ENCODE peak calls at places on chromosome 20, in eight cellular contexts. U, R, P, T, Z, Q, S and J are unnamed samples.

GRCh38 chr20:40781979-40782378 is 92.9 kb upstream of the MAFB start:
- DNase-seq in U (no peak), R (no peak), P (no peak), T (no peak), Z (no peak), Q (no peak), S (no peak), J (no peak)

GRCh38 chr20:17594443-17594842 is 24.6 kb downstream of the DSTN start:
- DNase-seq in U (no peak), R (no peak), P (no peak), T (no peak), Z (no peak), Q (no peak), S (no peak), J (no peak)

GRCh38 chr20:32157611-32158010 is 48.1 kb downstream of the TM9SF4 start:
- DNase-seq in U (peak; percentile 57), R (no peak), P (no peak), T (peak; percentile 26), Z (peak; percentile 45), Q (no peak), S (no peak), J (no peak)

GRCh38 chr20:24772667-24773066 is 176.4 kb upstream of the CST7 start:
- DNase-seq in U (no peak), R (no peak), P (no peak), T (no peak), Z (no peak), Q (no peak), S (no peak), J (no peak)

GRCh38 chr20:22607695-22608094 is 23.3 kb upstream of the FOXA2 start:
- DNase-seq in U (no peak), R (no peak), P (no peak), T (no peak), Z (no peak), Q (no peak), S (no peak), J (no peak)

GRCh38 chr20:38805958-38806854 is 709 bp downstream of the PPP1R16B start:
- DNase-seq in U (no peak), R (no peak), P (no peak), T (no peak), Z (no peak), Q (peak; percentile 28), S (peak; percentile 74), J (no peak)

GRCh38 chr20:38032585-38033329 is 499 bp downstream of the TTI1 start:
- DNase-seq in U (no peak), R (no peak), P (no peak), T (no peak), Z (no peak), Q (no peak), S (no peak), J (no peak)

GRCh38 chr20:41309817-41310216 is 7.7 kb downstream of the ZHX3 start:
- DNase-seq in U (no peak), R (no peak), P (no peak), T (no peak), Z (no peak), Q (no peak), S (no peak), J (no peak)

GRCh38 chr20:4369119-4369797 is 352.5 kb upstream of the PRND start:
- DNase-seq in U (no peak), R (no peak), P (no peak), T (no peak), Z (no peak), Q (no peak), S (no peak), J (no peak)

GRCh38 chr20:43558412-43559146 is at the start of gene SGK2:
- DNase-seq in U (no peak), R (no peak), P (no peak), T (no peak), Z (peak; percentile 91), Q (no peak), S (no peak), J (no peak)

GRCh38 chr20:11195899-11196558 is 522.2 kb upstream of the JAG1 start:
- DNase-seq in U (no peak), R (no peak), P (peak; percentile 35), T (peak; percentile 39), Z (no peak), Q (no peak), S (no peak), J (no peak)

GRCh38 chr20:4949833-4950178 is 51.5 kb downstream of the SLC23A2 start:
- DNase-seq in U (no peak), R (no peak), P (peak; percentile 50), T (no peak), Z (no peak), Q (peak; percentile 48), S (no peak), J (no peak)

GRCh38 chr20:4476903-4477302 is 244.8 kb upstream of the PRND start:
- DNase-seq in U (no peak), R (no peak), P (no peak), T (no peak), Z (no peak), Q (no peak), S (no peak), J (no peak)

GRCh38 chr20:4836473-4836872 is 114.8 kb downstream of the PRND start:
- DNase-seq in U (peak; percentile 12), R (no peak), P (no peak), T (no peak), Z (no peak), Q (no peak), S (no peak), J (no peak)

GRCh38 chr20:40938020-40938419 is 90.6 kb upstream of the TOP1 start:
- DNase-seq in U (no peak), R (no peak), P (no peak), T (no peak), Z (no peak), Q (no peak), S (peak; percentile 68), J (no peak)

GRCh38 chr20:6636209-6637159 is 131.0 kb upstream of the BMP2 start:
- DNase-seq in U (no peak), R (no peak), P (peak; percentile 17), T (no peak), Z (no peak), Q (no peak), S (no peak), J (no peak)

DNA sequence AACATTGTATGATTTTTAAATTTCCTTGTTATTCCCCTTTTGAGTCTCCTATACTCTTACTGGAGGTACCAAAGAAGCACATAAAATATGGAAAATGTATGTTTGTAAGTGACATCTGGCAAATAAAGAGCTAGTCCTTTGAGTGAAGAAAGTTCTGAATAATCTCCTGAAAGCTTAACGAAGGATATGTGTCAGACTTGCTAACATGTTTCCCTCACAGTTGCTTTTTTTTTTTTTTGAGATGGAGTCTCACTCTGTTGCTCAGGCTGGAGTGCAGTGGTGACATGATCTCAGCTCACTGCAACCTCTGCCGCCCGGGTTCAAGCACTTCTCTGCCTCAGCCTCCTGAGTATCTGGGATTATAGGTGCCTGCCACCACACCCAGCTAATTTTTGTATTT is 63.6 kb downstream of the STK4 start:
- DNase-seq in U (no peak), R (no peak), P (no peak), T (no peak), Z (no peak), Q (no peak), S (no peak), J (no peak)
- H3K36me3 ChIP-seq in U (no peaks in the 10 kb centered on the region), R (peaks cover 10% of the 10 kb centered on the region), P (no peaks in the 10 kb centered on the region), T (no peaks in the 10 kb centered on the region), Z (no peaks in the 10 kb centered on the region), Q (no peaks in the 10 kb centered on the region), S (peaks cover 8% of the 10 kb centered on the region), J (peaks cover 6% of the 10 kb centered on the region)

GRCh38 chr20:50193851-50194830 is 3.5 kb downstream of the CEBPB start:
- DNase-seq in U (peak; percentile 82), R (no peak), P (no peak), T (peak; percentile 56), Z (peak; percentile 88), Q (peak; percentile 70), S (no peak), J (no peak)

GRCh38 chr20:50196248-50196647 is 5.6 kb downstream of the CEBPB start:
- DNase-seq in U (peak; percentile 72), R (no peak), P (no peak), T (no peak), Z (no peak), Q (no peak), S (no peak), J (no peak)

GRCh38 chr20:50195524-50196120 is 5.0 kb downstream of the CEBPB start:
- DNase-seq in U (peak; percentile 72), R (no peak), P (no peak), T (no peak), Z (no peak), Q (no peak), S (no peak), J (no peak)

GRCh38 chr20:50193169-50193850 is 2.7 kb downstream of the CEBPB start:
- DNase-seq in U (peak; percentile 76), R (no peak), P (no peak), T (peak; percentile 53), Z (peak; percentile 72), Q (no peak), S (no peak), J (no peak)

DNA sequence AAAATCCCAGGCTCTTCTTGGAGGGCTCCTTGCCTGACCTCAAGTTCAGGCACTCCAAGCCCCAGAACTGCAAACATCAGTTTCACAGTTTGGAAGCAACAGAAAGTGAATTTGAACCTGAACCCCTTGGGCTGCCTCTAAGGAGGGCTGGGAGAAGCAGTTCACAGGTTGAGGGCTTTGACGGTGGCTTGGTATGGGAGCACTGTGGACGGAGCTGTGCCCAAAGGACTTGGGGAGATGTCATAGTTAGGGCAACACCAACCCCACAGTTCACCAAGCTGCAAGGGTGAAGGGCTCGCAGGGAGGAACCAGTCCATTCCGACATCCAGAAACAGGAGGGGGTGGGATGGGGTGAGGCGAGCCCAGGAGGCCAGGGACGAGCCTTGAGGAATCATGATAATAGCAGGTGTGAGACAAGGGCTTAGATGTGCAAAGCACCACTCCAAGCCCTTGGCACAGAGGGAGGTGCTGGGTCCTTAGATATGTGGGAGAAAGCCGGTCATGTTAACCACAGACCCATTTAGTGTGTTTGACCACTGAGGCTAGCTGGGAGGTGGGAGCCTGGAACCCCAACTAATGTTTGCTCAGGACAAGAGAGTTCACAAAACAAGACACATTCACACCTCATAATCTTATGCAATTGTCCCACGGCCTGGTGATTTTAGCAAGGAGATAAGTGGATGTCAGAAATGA is 4.3 kb downstream of the CEBPB start:
- DNase-seq in U (peak; percentile 80), R (no peak), P (no peak), T (no peak), Z (no peak), Q (no peak), S (no peak), J (no peak)
- H3K4me3 ChIP-seq in U (peak overlapping the region; percentile 89), R (no peak overlapping the region), P (peak overlapping the region; percentile 56), T (peak overlapping the region; percentile 74), Z (no peak overlapping the region), Q (no peak overlapping the region), S (no peak overlapping the region), J (peak overlapping the region; percentile 78)

GRCh38 chr20:46709459-46710148 is at the start of gene SLC2A10:
- DNase-seq in U (peak; percentile 85), R (no peak), P (peak; percentile 54), T (peak; percentile 76), Z (peak; percentile 81), Q (peak; percentile 39), S (peak; percentile 78), J (no peak)
- TF ChIP-seq POLR2A in U (no peak), R (no peak), P (no peak), T (no peak), Z (peak; percentile 77), Q (peak; percentile 15), S (no peak), J (no peak)

DNA sequence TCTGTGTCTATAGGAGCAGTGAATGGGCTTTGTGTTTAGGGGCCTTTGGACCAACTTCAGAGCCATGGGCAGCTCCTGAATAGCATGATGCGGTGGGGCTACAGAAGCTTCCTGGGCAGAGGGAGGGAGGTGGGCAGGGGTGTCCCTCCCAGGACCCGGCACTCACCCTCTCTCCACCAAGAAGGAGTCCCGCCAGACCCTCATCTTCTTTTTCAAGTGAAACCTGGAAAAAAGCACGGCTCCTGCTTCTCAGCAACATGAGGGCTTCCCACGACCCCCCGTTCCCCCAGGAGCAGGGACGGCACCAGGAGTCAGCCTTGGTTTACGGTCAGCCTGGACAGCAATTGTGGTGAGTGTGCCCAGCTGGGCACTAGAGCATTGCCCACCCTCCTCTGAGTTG is 108.4 kb downstream of the SULF2 start:
- DNase-seq in U (no peak), R (no peak), P (no peak), T (no peak), Z (no peak), Q (no peak), S (no peak), J (no peak)
- H3K36me3 ChIP-seq in U (no peaks in the 10 kb centered on the region), R (no peaks in the 10 kb centered on the region), P (no peaks in the 10 kb centered on the region), T (no peaks in the 10 kb centered on the region), Z (peaks cover 3% of the 10 kb centered on the region), Q (no peaks in the 10 kb centered on the region), S (no peaks in the 10 kb centered on the region), J (peaks cover 9% of the 10 kb centered on the region)